ENCODE peak calls at places on chromosomes 12 and 14, in ten cellular contexts. One of them, this sample, is unnamed. For H3K4me1, the result is how much of the 10 kb centered on the place peaks cover.

GRCh38 chr12:130667421-130667960 is 48.6 kb downstream of the RIMBP2 start:
- DNase-seq in GM23248: no peak
- DNase-seq in left ventricle myocardium inferior: no peak
- DNase-seq in H9: no peak
- DNase-seq in HCT116: no peak
- DNase-seq in adrenal gland: no peak
- DNase-seq in cardiac muscle cell: no peak
- DNase-seq in tibial artery: no peak
- DNase-seq in OCI-LY7: no peak
- DNase-seq in ovary: no peak
- DNase-seq in this sample: no peak

GRCh38 chr12:105705765-105706164 is 375.3 kb downstream of the C12orf75 start:
- DNase-seq in GM23248: peak
- DNase-seq in left ventricle myocardium inferior: no peak
- DNase-seq in H9: peak
- DNase-seq in HCT116: peak
- DNase-seq in adrenal gland: peak
- DNase-seq in cardiac muscle cell: peak
- DNase-seq in tibial artery: peak
- DNase-seq in OCI-LY7: peak
- DNase-seq in ovary: peak
- DNase-seq in this sample: no peak

GRCh38 chr14:95496690-95497241 is 19.7 kb downstream of the SYNE3 start:
- DNase-seq in GM23248: no peak
- DNase-seq in left ventricle myocardium inferior: no peak
- DNase-seq in H9: no peak
- DNase-seq in HCT116: no peak
- DNase-seq in adrenal gland: no peak
- DNase-seq in cardiac muscle cell: no peak
- DNase-seq in tibial artery: peak
- DNase-seq in OCI-LY7: no peak
- DNase-seq in ovary: peak
- DNase-seq in this sample: no peak

GRCh38 chr12:66861157-66861750 is 182.4 kb upstream of the GRIP1 start:
- DNase-seq in GM23248: peak
- DNase-seq in left ventricle myocardium inferior: peak
- DNase-seq in H9: peak
- DNase-seq in HCT116: peak
- DNase-seq in adrenal gland: peak
- DNase-seq in cardiac muscle cell: peak
- DNase-seq in tibial artery: peak
- DNase-seq in OCI-LY7: peak
- DNase-seq in ovary: peak
- DNase-seq in this sample: peak

GRCh38 chr12:98983647-98984046 is 338.6 kb downstream of the APAF1 start:
- DNase-seq in GM23248: peak
- DNase-seq in left ventricle myocardium inferior: no peak
- DNase-seq in H9: no peak
- DNase-seq in HCT116: no peak
- DNase-seq in adrenal gland: no peak
- DNase-seq in cardiac muscle cell: no peak
- DNase-seq in tibial artery: no peak
- DNase-seq in OCI-LY7: no peak
- DNase-seq in ovary: no peak
- DNase-seq in this sample: no peak

GRCh38 chr14:77707355-77707723 is 484 bp downstream of the ALKBH1 start:
- DNase-seq in GM23248: peak
- DNase-seq in left ventricle myocardium inferior: no peak
- DNase-seq in H9: no peak
- DNase-seq in HCT116: no peak
- DNase-seq in adrenal gland: peak
- DNase-seq in cardiac muscle cell: no peak
- DNase-seq in tibial artery: no peak
- DNase-seq in OCI-LY7: peak
- DNase-seq in ovary: no peak
- DNase-seq in this sample: no peak

GRCh38 chr12:71731439-71732356 is 23.0 kb upstream of the RAB21 start:
- DNase-seq in GM23248: peak
- DNase-seq in left ventricle myocardium inferior: no peak
- DNase-seq in H9: peak
- DNase-seq in HCT116: no peak
- DNase-seq in adrenal gland: no peak
- DNase-seq in cardiac muscle cell: no peak
- DNase-seq in tibial artery: no peak
- DNase-seq in OCI-LY7: peak
- DNase-seq in ovary: no peak
- DNase-seq in this sample: no peak

GRCh38 chr14:100524933-100525243 is 62.3 kb downstream of the BEGAIN start:
- DNase-seq in GM23248: peak
- DNase-seq in left ventricle myocardium inferior: no peak
- DNase-seq in H9: peak
- DNase-seq in HCT116: no peak
- DNase-seq in adrenal gland: peak
- DNase-seq in cardiac muscle cell: peak
- DNase-seq in tibial artery: no peak
- DNase-seq in OCI-LY7: peak
- DNase-seq in ovary: no peak
- DNase-seq in this sample: no peak

GRCh38 chr14:31205681-31206535 is 1.7 kb downstream of the HECTD1 start:
- DNase-seq in GM23248: peak
- DNase-seq in left ventricle myocardium inferior: no peak
- DNase-seq in H9: no peak
- DNase-seq in HCT116: no peak
- DNase-seq in adrenal gland: no peak
- DNase-seq in cardiac muscle cell: peak
- DNase-seq in tibial artery: no peak
- DNase-seq in OCI-LY7: peak
- DNase-seq in ovary: no peak
- DNase-seq in this sample: no peak

GRCh38 chr12:124497658-124498057 is 69.8 kb downstream of the NCOR2 start:
- DNase-seq in GM23248: peak
- DNase-seq in left ventricle myocardium inferior: peak
- DNase-seq in H9: no peak
- DNase-seq in HCT116: no peak
- DNase-seq in adrenal gland: peak
- DNase-seq in cardiac muscle cell: peak
- DNase-seq in tibial artery: peak
- DNase-seq in OCI-LY7: no peak
- DNase-seq in ovary: no peak
- DNase-seq in this sample: no peak

DNA sequence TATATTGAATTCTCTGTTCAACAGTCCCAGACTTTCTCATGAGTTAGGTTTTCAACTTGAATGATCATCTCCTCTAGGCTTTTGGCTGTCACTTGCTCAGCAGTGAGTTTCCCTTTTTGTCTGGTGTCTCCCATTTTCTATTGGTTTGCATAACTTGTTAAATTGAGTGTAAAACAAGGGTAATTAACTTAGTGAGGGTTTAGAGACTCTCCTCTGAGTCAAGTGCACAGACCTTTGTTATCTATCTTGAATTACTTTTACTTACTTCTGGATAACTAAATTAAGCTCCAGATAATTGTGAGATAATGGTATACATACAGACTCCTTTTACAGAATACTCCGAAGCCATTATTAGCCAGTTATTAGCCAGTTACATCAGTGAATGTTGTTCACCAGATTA is 22.0 kb downstream of the MLXIP start:
- DNase-seq in GM23248: no peak
- DNase-seq in left ventricle myocardium inferior: no peak
- DNase-seq in H9: no peak
- DNase-seq in HCT116: no peak
- DNase-seq in adrenal gland: no peak
- DNase-seq in cardiac muscle cell: no peak
- DNase-seq in tibial artery: no peak
- DNase-seq in OCI-LY7: no peak
- DNase-seq in ovary: no peak
- DNase-seq in this sample: no peak
- H3K4me1 ChIP-seq in GM23248: under half
- H3K4me1 ChIP-seq in left ventricle myocardium inferior: half or more
- H3K4me1 ChIP-seq in H9: under half
- H3K4me1 ChIP-seq in HCT116: under half
- H3K4me1 ChIP-seq in adrenal gland: half or more
- H3K4me1 ChIP-seq in cardiac muscle cell: under half
- H3K4me1 ChIP-seq in tibial artery: half or more
- H3K4me1 ChIP-seq in OCI-LY7: under half
- H3K4me1 ChIP-seq in ovary: under half
- H3K4me1 ChIP-seq in this sample: under half

GRCh38 chr12:6165418-6165817 is 34.8 kb upstream of the CD9 start:
- DNase-seq in GM23248: peak
- DNase-seq in left ventricle myocardium inferior: no peak
- DNase-seq in H9: no peak
- DNase-seq in HCT116: no peak
- DNase-seq in adrenal gland: no peak
- DNase-seq in cardiac muscle cell: no peak
- DNase-seq in tibial artery: no peak
- DNase-seq in OCI-LY7: no peak
- DNase-seq in ovary: no peak
- DNase-seq in this sample: no peak

GRCh38 chr12:6167327-6168280 is 32.6 kb upstream of the CD9 start:
- DNase-seq in GM23248: peak
- DNase-seq in left ventricle myocardium inferior: no peak
- DNase-seq in H9: no peak
- DNase-seq in HCT116: peak
- DNase-seq in adrenal gland: peak
- DNase-seq in cardiac muscle cell: no peak
- DNase-seq in tibial artery: peak
- DNase-seq in OCI-LY7: no peak
- DNase-seq in ovary: no peak
- DNase-seq in this sample: peak

GRCh38 chr12:6163554-6164060 is 36.6 kb upstream of the CD9 start:
- DNase-seq in GM23248: no peak
- DNase-seq in left ventricle myocardium inferior: no peak
- DNase-seq in H9: no peak
- DNase-seq in HCT116: no peak
- DNase-seq in adrenal gland: no peak
- DNase-seq in cardiac muscle cell: no peak
- DNase-seq in tibial artery: no peak
- DNase-seq in OCI-LY7: no peak
- DNase-seq in ovary: no peak
- DNase-seq in this sample: no peak

GRCh38 chr12:6169107-6169440 is 31.1 kb upstream of the CD9 start:
- DNase-seq in GM23248: no peak
- DNase-seq in left ventricle myocardium inferior: no peak
- DNase-seq in H9: no peak
- DNase-seq in HCT116: no peak
- DNase-seq in adrenal gland: no peak
- DNase-seq in cardiac muscle cell: no peak
- DNase-seq in tibial artery: no peak
- DNase-seq in OCI-LY7: no peak
- DNase-seq in ovary: no peak
- DNase-seq in this sample: no peak

GRCh38 chr12:6166808-6167207 is 33.4 kb upstream of the CD9 start:
- DNase-seq in GM23248: no peak
- DNase-seq in left ventricle myocardium inferior: no peak
- DNase-seq in H9: no peak
- DNase-seq in HCT116: no peak
- DNase-seq in adrenal gland: no peak
- DNase-seq in cardiac muscle cell: no peak
- DNase-seq in tibial artery: no peak
- DNase-seq in OCI-LY7: no peak
- DNase-seq in ovary: no peak
- DNase-seq in this sample: no peak
- H3K27ac ChIP-seq in GM23248: peak
- H3K27ac ChIP-seq in left ventricle myocardium inferior: peak
- H3K27ac ChIP-seq in H9: no peak
- H3K27ac ChIP-seq in HCT116: peak
- H3K27ac ChIP-seq in adrenal gland: peak
- H3K27ac ChIP-seq in cardiac muscle cell: no peak
- H3K27ac ChIP-seq in tibial artery: peak
- H3K27ac ChIP-seq in OCI-LY7: no peak
- H3K27ac ChIP-seq in ovary: no peak
- H3K27ac ChIP-seq in this sample: peak

GRCh38 chr12:122878780-122879612 is 16.9 kb downstream of the VPS37B start:
- DNase-seq in GM23248: no peak
- DNase-seq in left ventricle myocardium inferior: no peak
- DNase-seq in H9: no peak
- DNase-seq in HCT116: no peak
- DNase-seq in adrenal gland: peak
- DNase-seq in cardiac muscle cell: no peak
- DNase-seq in tibial artery: no peak
- DNase-seq in OCI-LY7: no peak
- DNase-seq in ovary: no peak
- DNase-seq in this sample: no peak
- H3K4me1 ChIP-seq in GM23248: under half
- H3K4me1 ChIP-seq in left ventricle myocardium inferior: half or more
- H3K4me1 ChIP-seq in H9: under half
- H3K4me1 ChIP-seq in HCT116: under half
- H3K4me1 ChIP-seq in adrenal gland: half or more
- H3K4me1 ChIP-seq in cardiac muscle cell: under half
- H3K4me1 ChIP-seq in tibial artery: under half
- H3K4me1 ChIP-seq in OCI-LY7: under half
- H3K4me1 ChIP-seq in ovary: under half
- H3K4me1 ChIP-seq in this sample: under half

GRCh38 chr12:62259993-62260732 is at the start of gene USP15:
- DNase-seq in GM23248: peak
- DNase-seq in left ventricle myocardium inferior: peak
- DNase-seq in H9: peak
- DNase-seq in HCT116: peak
- DNase-seq in adrenal gland: peak
- DNase-seq in cardiac muscle cell: peak
- DNase-seq in tibial artery: peak
- DNase-seq in OCI-LY7: peak
- DNase-seq in ovary: peak
- DNase-seq in this sample: peak

GRCh38 chr12:62260733-62261683 is 804 bp downstream of the USP15 start:
- DNase-seq in GM23248: peak
- DNase-seq in left ventricle myocardium inferior: peak
- DNase-seq in H9: no peak
- DNase-seq in HCT116: peak
- DNase-seq in adrenal gland: peak
- DNase-seq in cardiac muscle cell: peak
- DNase-seq in tibial artery: peak
- DNase-seq in OCI-LY7: peak
- DNase-seq in ovary: no peak
- DNase-seq in this sample: peak

GRCh38 chr12:62259311-62259992 is 752 bp upstream of the USP15 start:
- DNase-seq in GM23248: peak
- DNase-seq in left ventricle myocardium inferior: no peak
- DNase-seq in H9: no peak
- DNase-seq in HCT116: no peak
- DNase-seq in adrenal gland: no peak
- DNase-seq in cardiac muscle cell: peak
- DNase-seq in tibial artery: no peak
- DNase-seq in OCI-LY7: peak
- DNase-seq in ovary: no peak
- DNase-seq in this sample: no peak

GRCh38 chr12:62263956-62264355 is 3.8 kb downstream of the USP15 start:
- DNase-seq in GM23248: no peak
- DNase-seq in left ventricle myocardium inferior: no peak
- DNase-seq in H9: no peak
- DNase-seq in HCT116: no peak
- DNase-seq in adrenal gland: no peak
- DNase-seq in cardiac muscle cell: no peak
- DNase-seq in tibial artery: no peak
- DNase-seq in OCI-LY7: no peak
- DNase-seq in ovary: no peak
- DNase-seq in this sample: no peak

DNA sequence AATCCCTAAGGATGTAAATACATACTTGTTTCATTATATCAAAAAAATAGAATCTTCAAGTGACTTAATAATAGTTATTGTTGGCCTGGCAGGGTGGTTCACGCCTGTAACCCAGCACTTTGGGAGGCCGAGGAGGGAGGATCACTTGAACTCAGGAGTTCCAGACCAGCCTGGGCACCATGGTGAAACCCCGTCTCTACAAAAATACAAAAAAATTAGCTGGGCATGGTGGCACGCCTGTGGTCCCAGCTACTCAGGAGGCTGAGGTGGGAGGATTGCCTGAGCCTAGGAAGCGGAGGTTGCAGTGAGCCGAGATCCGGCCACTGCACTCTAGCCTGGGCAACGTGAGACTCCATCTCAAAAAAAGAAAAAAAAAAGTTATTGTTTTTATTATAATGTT is 1.7 kb downstream of the USP15 start:
- DNase-seq in GM23248: no peak
- DNase-seq in left ventricle myocardium inferior: no peak
- DNase-seq in H9: no peak
- DNase-seq in HCT116: no peak
- DNase-seq in adrenal gland: no peak
- DNase-seq in cardiac muscle cell: no peak
- DNase-seq in tibial artery: no peak
- DNase-seq in OCI-LY7: no peak
- DNase-seq in ovary: no peak
- DNase-seq in this sample: no peak
- H3K27ac ChIP-seq in GM23248: no peak
- H3K27ac ChIP-seq in left ventricle myocardium inferior: no peak
- H3K27ac ChIP-seq in H9: no peak
- H3K27ac ChIP-seq in HCT116: no peak
- H3K27ac ChIP-seq in adrenal gland: no peak
- H3K27ac ChIP-seq in cardiac muscle cell: no peak
- H3K27ac ChIP-seq in tibial artery: no peak
- H3K27ac ChIP-seq in OCI-LY7: no peak
- H3K27ac ChIP-seq in ovary: no peak
- H3K27ac ChIP-seq in this sample: no peak

This sample was measured in lung.